ENCODE peak calls at places on chromosome 18, in four cellular contexts. S is cardiac muscle cell, B is right atrium auricular region, C is GM12878. J is an unnamed sample.

GRCh38 chr18:1014496-1014895 is 109.8 kb downstream of the ADCYAP1 start:
- DNase-seq in C (no peak), S (peak; percentile 35), B (no peak), J (peak; percentile 36)

GRCh38 chr18:36406805-36407204 is 109.3 kb downstream of the FHOD3 start:
- DNase-seq in C (no peak), S (no peak), B (no peak), J (no peak)

GRCh38 chr18:55150001-55150400 is 190.7 kb upstream of the CCDC68 start:
- DNase-seq in C (no peak), B (no peak), S (no peak), J (no peak)

GRCh38 chr18:39969813-39970494 is 1985.1 kb upstream of the PIK3C3 start:
- DNase-seq in C (no peak), B (no peak), S (peak; percentile 11), J (no peak)

GRCh38 chr18:53796042-53796729 is 428.3 kb downstream of the MBD2 start:
- DNase-seq in S (peak; percentile 90), B (peak; percentile 63), C (no peak), J (no peak)

GRCh38 chr18:32048507-32049091 is 30.0 kb downstream of the RNF125 start:
- DNase-seq in S (peak; percentile 89), B (peak; percentile 70), C (peak; percentile 24), J (no peak)

GRCh38 chr18:63150942-63151421 is 168.6 kb downstream of the BCL2 start:
- DNase-seq in S (no peak), B (no peak), C (no peak), J (no peak)

GRCh38 chr18:3262234-3263171 is 570 bp downstream of the MYL12B start:
- DNase-seq in B (no peak), C (no peak), S (peak; percentile 50), J (peak; percentile 40)

GRCh38 chr18:41126541-41127235 is 828.3 kb upstream of the PIK3C3 start:
- DNase-seq in C (no peak), B (no peak), S (peak; percentile 29), J (no peak)

GRCh38 chr18:58538604-58539386 is 90.1 kb downstream of the ALPK2 start:
- DNase-seq in C (no peak), B (no peak), S (peak; percentile 20), J (no peak)

GRCh38 chr18:59957957-59958356 is 58.2 kb downstream of the PMAIP1 start:
- DNase-seq in B (no peak), S (peak; percentile 48), C (no peak), J (no peak)

GRCh38 chr18:40055262-40055661 is 1899.8 kb upstream of the PIK3C3 start:
- DNase-seq in S (no peak), C (no peak), B (no peak), J (no peak)

GRCh38 chr18:7234061-7234460 is 3.2 kb downstream of the LRRC30 start:
- DNase-seq in S (no peak), B (no peak), C (no peak), J (no peak)

GRCh38 chr18:1075310-1075709 is 170.6 kb downstream of the ADCYAP1 start:
- DNase-seq in S (no peak), C (no peak), B (no peak), J (no peak)

GRCh38 chr18:67211646-67212045 is 304.9 kb downstream of the DSEL start:
- DNase-seq in B (no peak), S (no peak), C (no peak), J (no peak)

GRCh38 chr18:75207298-75208054 is 1.5 kb downstream of the PTGR3 start:
- DNase-seq in C (no peak), S (no peak), B (no peak), J (peak; percentile 44)

GRCh38 chr18:66575263-66575662 is 28.6 kb downstream of the CDH19 start:
- DNase-seq in S (no peak), C (no peak), B (no peak), J (no peak)

GRCh38 chr18:59685501-59685900 is 11.7 kb downstream of the CCBE1 start:
- DNase-seq in S (no peak), C (no peak), B (no peak), J (no peak)

GRCh38 chr18:37537868-37538525 is 27.6 kb downstream of the CELF4 start:
- DNase-seq in C (no peak), B (peak; percentile 76), S (peak; percentile 75), J (peak; percentile 86)

GRCh38 chr18:49681387-49681786 is 119.5 kb downstream of the LIPG start:
- DNase-seq in S (no peak), C (no peak), B (no peak), J (no peak)

GRCh38 chr18:25675123-25675850 is 323.3 kb upstream of the ZNF521 start:
- DNase-seq in B (no peak), C (no peak), S (no peak), J (no peak)

GRCh38 chr18:8730080-8730827 is 24.9 kb downstream of the MTCL1 start:
- DNase-seq in S (peak; percentile 96), B (peak; percentile 77), C (no peak), J (no peak)

GRCh38 chr18:77007251-77007650 is 125.3 kb downstream of the MBP start:
- DNase-seq in S (no peak), B (no peak), C (no peak), J (no peak)

GRCh38 chr18:371616-371998 is 103.8 kb upstream of the THOC1 start:
- DNase-seq in S (no peak), C (no peak), B (no peak), J (no peak)

GRCh38 chr18:55249572-55249971 is 290.3 kb upstream of the CCDC68 start:
- DNase-seq in C (peak; percentile 60), B (no peak), S (no peak), J (no peak)

GRCh38 chr18:1053654-1054315 is 149.1 kb downstream of the ADCYAP1 start:
- DNase-seq in C (no peak), B (no peak), S (peak; percentile 3), J (no peak)

GRCh38 chr18:54662986-54663385 is 71.9 kb downstream of the DYNAP start:
- DNase-seq in C (no peak), B (no peak), S (no peak), J (no peak)

GRCh38 chr18:37588289-37588688 is 22.7 kb upstream of the CELF4 start:
- DNase-seq in S (no peak), C (no peak), B (no peak), J (no peak)

GRCh38 chr18:58674863-58675472 is 3.7 kb downstream of the MALT1 start:
- DNase-seq in B (no peak), S (peak; percentile 25), C (no peak), J (no peak)

GRCh38 chr18:2903006-2903405 is 56.2 kb downstream of the EMILIN2 start:
- DNase-seq in C (no peak), S (peak; percentile 85), B (peak; percentile 78), J (no peak)

GRCh38 chr18:57242285-57242684 is 95.4 kb downstream of the BOD1L2 start:
- DNase-seq in B (no peak), S (no peak), C (no peak), J (no peak)

GRCh38 chr18:28766721-28767120 is 589.8 kb upstream of the CDH2 start:
- DNase-seq in C (no peak), B (no peak), S (no peak), J (no peak)

GRCh38 chr18:28768791-28769768 is 592.1 kb upstream of the CDH2 start:
- DNase-seq in B (no peak), C (no peak), S (no peak), J (no peak)

GRCh38 chr18:28766027-28766426 is 589.1 kb upstream of the CDH2 start:
- DNase-seq in S (peak; percentile 77), C (no peak), B (no peak), J (no peak)

GRCh38 chr18:28767201-28767600 is 590.3 kb upstream of the CDH2 start:
- DNase-seq in S (no peak), C (no peak), B (no peak), J (no peak)

DNA sequence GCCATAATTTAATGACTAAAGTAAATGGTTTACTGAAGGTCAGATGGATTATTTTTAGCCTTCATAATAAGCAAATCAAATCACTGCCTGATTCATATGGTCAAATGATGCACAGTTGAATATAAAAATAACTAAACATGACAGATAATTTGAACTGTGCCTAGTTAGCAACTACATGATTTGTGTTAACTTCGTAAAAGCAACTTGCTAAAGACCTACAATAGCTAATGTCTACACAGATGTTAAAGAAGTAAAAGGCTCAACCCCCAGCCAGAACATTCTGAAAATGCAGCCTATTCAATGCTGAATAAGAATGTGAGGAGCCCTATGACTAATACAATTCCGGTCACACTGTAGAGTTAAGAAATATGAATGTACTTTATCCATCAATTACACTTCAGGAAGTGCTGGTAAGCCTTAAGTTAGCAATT is 590.9 kb upstream of the CDH2 start:
- DNase-seq in C (no peak), B (no peak), S (peak; percentile 84), J (no peak)
- H3K9me3 ChIP-seq in C (no peaks in the 10 kb centered on the region), B (no peaks in the 10 kb centered on the region), S (no peaks in the 10 kb centered on the region), J (no peaks in the 10 kb centered on the region)

DNA sequence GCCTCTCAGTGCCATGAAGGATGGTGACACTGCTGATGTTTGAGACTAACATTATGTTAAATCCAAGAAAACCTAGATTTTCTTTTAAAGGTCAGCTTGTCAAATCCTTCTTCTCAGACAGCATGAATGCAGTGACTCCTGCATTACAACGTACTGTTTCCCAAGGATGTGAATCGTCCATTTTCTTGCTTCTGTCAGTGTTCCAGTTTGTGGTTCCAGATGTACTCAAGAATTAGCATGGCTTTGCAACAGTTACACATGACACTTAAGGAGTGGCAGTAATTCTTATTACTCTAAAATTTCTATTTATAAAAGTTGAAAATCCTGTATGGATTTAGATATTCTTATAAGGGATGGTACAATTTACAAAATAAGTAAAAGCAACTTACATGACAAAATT is 1.5 kb upstream of the TTC39C start:
- DNase-seq in S (no peak), B (no peak), C (no peak), J (no peak)
- H3K4me1 ChIP-seq in S (peaks cover 7% of the 10 kb centered on the region), B (peaks cover 8% of the 10 kb centered on the region), C (peaks cover 60% of the 10 kb centered on the region), J (peaks cover 10% of the 10 kb centered on the region)

GRCh38 chr18:78828131-78828530 is 151.5 kb upstream of the SALL3 start:
- DNase-seq in B (no peak), S (no peak), C (no peak), J (peak; percentile 68)
- H3K9me3 ChIP-seq in B (no peaks in the 10 kb centered on the region), S (no peaks in the 10 kb centered on the region), C (no peaks in the 10 kb centered on the region), J (no peaks in the 10 kb centered on the region)

GRCh38 chr18:48562075-48562474 is 23.2 kb downstream of the CTIF start:
- DNase-seq in C (no peak), B (no peak), S (no peak), J (no peak)
- H3K4me1 ChIP-seq in C (no peaks in the 10 kb centered on the region), B (peaks cover 44% of the 10 kb centered on the region), S (no peaks in the 10 kb centered on the region), J (peaks cover 19% of the 10 kb centered on the region)

GRCh38 chr18:35311506-35311905 is 21.5 kb upstream of the ZSCAN30 start:
- DNase-seq in B (no peak), C (no peak), S (peak; percentile 51), J (no peak)
- H3K9me3 ChIP-seq in B (peaks cover 24% of the 10 kb centered on the region), C (peaks cover 19% of the 10 kb centered on the region), S (no peaks in the 10 kb centered on the region), J (peaks cover 6% of the 10 kb centered on the region)

GRCh38 chr18:70326255-70326654 is 37.4 kb downstream of the SOCS6 start:
- DNase-seq in C (no peak), B (no peak), S (no peak), J (no peak)

GRCh38 chr18:70328169-70328568 is 39.3 kb downstream of the SOCS6 start:
- DNase-seq in C (no peak), B (no peak), S (no peak), J (no peak)

GRCh38 chr18:70322928-70323327 is 34.1 kb downstream of the SOCS6 start:
- DNase-seq in B (no peak), S (peak; percentile 56), C (no peak), J (no peak)

GRCh38 chr18:70322385-70322784 is 33.5 kb downstream of the SOCS6 start:
- DNase-seq in B (no peak), C (no peak), S (no peak), J (no peak)

GRCh38 chr18:70324897-70325296 is 36.1 kb downstream of the SOCS6 start:
- DNase-seq in S (no peak), C (no peak), B (no peak), J (no peak)
- H3K4me1 ChIP-seq in S (no peaks in the 10 kb centered on the region), C (no peaks in the 10 kb centered on the region), B (peaks cover 15% of the 10 kb centered on the region), J (no peaks in the 10 kb centered on the region)

J was measured in HAP-1.